ENCODE peak calls at places on chromosomes 2 and 18, in eight cellular contexts. J is sigmoid colon, A is suprapubic skin, E is GM12892, O is stomach, R is SK-N-MC, G is HepG2, M is upper lobe of left lung. W is an unnamed sample.

GRCh38 chr2:112996635-112997034 is 8.6 kb upstream of the IL36A start:
- DNase-seq in E (no peak), G (no peak), A (no peak), R (no peak), O (no peak), J (no peak), M (no peak), W (no peak)

GRCh38 chr2:119442850-119443249 is 11.2 kb downstream of the TMEM37 start:
- DNase-seq in J (no peak), A (no peak), R (no peak), E (no peak), M (no peak), G (no peak), O (no peak), W (no peak)

GRCh38 chr2:65396348-65397026 is 35.9 kb downstream of the SPRED2 start:
- DNase-seq in A (no peak), R (no peak), E (no peak), O (peak), G (peak), M (no peak), J (no peak), W (no peak)

GRCh38 chr18:46676162-46676830 is 19.3 kb upstream of the LOXHD1 start:
- DNase-seq in A (no peak), E (no peak), J (no peak), O (no peak), G (no peak), R (no peak), M (no peak), W (no peak)

GRCh38 chr2:177906041-177906718 is 166.4 kb downstream of the PDE11A start:
- DNase-seq in E (peak), G (peak), A (peak), R (no peak), O (peak), M (peak), J (no peak), W (peak)

GRCh38 chr2:160561551-160562280 is 68.1 kb upstream of the RBMS1 start:
- DNase-seq in R (no peak), E (no peak), A (no peak), J (no peak), O (no peak), M (no peak), G (no peak), W (no peak)

GRCh38 chr2:16553222-16553621 is 112.4 kb downstream of the CYRIA start:
- DNase-seq in A (no peak), O (peak), G (peak), J (no peak), E (no peak), M (no peak), R (no peak), W (no peak)

GRCh38 chr2:29589440-29590103 is 331.8 kb downstream of the ALK start:
- DNase-seq in M (no peak), R (no peak), J (no peak), G (no peak), O (no peak), E (no peak), A (no peak), W (no peak)

GRCh38 chr18:36757081-36757480 is 71.7 kb downstream of the TPGS2 start:
- DNase-seq in G (peak), J (no peak), A (no peak), O (no peak), E (no peak), M (no peak), R (peak), W (no peak)
- TF ChIP-seq POLR2AphosphoS5 in G (no peak), J (no peak), A (no peak), O (no peak), E (no peak), M (no peak), R (no peak), W (no peak)

GRCh38 chr18:3456686-3457069 is 6.7 kb downstream of the TGIF1 start:
- DNase-seq in E (no peak), O (no peak), A (no peak), R (no peak), M (no peak), G (peak), J (no peak), W (no peak)

GRCh38 chr18:3458378-3458777 is 8.4 kb downstream of the TGIF1 start:
- DNase-seq in R (no peak), G (no peak), J (no peak), O (no peak), A (no peak), M (no peak), E (no peak), W (no peak)

GRCh38 chr18:3458952-3459853 is 9.2 kb downstream of the TGIF1 start:
- DNase-seq in G (no peak), M (no peak), O (no peak), R (no peak), J (no peak), A (no peak), E (no peak), W (no peak)

GRCh38 chr18:3455938-3456685 is 6.1 kb downstream of the TGIF1 start:
- DNase-seq in E (no peak), J (no peak), O (no peak), A (no peak), G (peak), R (no peak), M (no peak), W (no peak)

DNA sequence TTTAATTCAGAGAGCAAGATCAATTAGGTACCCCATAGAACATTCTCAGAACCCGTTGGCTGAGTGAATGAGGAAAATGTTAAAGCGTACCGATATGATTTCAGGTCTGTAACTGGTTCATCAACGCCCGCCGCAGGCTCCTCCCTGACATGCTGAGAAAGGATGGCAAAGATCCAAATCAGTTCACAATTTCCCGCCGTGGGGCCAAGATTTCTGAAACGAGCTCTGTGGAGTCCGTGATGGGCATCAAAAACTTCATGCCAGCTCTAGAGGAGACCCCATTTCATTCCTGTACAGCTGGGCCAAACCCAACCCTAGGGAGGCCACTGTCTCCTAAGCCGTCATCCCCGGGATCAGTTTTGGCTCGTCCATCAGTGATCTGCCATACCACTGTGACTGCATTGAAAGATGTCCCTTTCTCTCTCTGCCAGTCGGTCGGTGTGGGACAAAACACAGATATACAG is 7.3 kb downstream of the TGIF1 start:
- DNase-seq in O (peak), R (no peak), G (no peak), A (no peak), M (no peak), E (no peak), J (no peak), W (no peak)
- TF ChIP-seq POLR2AphosphoS5 in O (no peak), R (no peak), G (no peak), A (no peak), M (no peak), E (no peak), J (no peak), W (no peak)

GRCh38 chr2:196204991-196205766 is 33.8 kb upstream of the STK17B start:
- DNase-seq in R (no peak), J (no peak), G (no peak), M (no peak), A (no peak), O (no peak), E (no peak), W (no peak)

GRCh38 chr2:196201229-196201998 is 30.0 kb upstream of the STK17B start:
- DNase-seq in O (no peak), G (no peak), J (no peak), M (no peak), E (no peak), A (no peak), R (no peak), W (no peak)

GRCh38 chr2:196205891-196206408 is 34.6 kb upstream of the STK17B start:
- DNase-seq in O (no peak), M (no peak), J (no peak), R (no peak), G (no peak), E (no peak), A (no peak), W (no peak)

GRCh38 chr2:196208915-196209314 is 37.5 kb upstream of the STK17B start:
- DNase-seq in R (no peak), G (no peak), O (no peak), M (no peak), A (no peak), J (no peak), E (no peak), W (no peak)

GRCh38 chr2:196206804-196207203 is 35.4 kb upstream of the STK17B start:
- DNase-seq in A (no peak), R (no peak), G (no peak), M (no peak), E (no peak), J (no peak), O (no peak), W (no peak)
- TF ChIP-seq POLR2AphosphoS5 in A (no peak), R (no peak), G (no peak), M (no peak), E (no peak), J (no peak), O (no peak), W (no peak)

DNA sequence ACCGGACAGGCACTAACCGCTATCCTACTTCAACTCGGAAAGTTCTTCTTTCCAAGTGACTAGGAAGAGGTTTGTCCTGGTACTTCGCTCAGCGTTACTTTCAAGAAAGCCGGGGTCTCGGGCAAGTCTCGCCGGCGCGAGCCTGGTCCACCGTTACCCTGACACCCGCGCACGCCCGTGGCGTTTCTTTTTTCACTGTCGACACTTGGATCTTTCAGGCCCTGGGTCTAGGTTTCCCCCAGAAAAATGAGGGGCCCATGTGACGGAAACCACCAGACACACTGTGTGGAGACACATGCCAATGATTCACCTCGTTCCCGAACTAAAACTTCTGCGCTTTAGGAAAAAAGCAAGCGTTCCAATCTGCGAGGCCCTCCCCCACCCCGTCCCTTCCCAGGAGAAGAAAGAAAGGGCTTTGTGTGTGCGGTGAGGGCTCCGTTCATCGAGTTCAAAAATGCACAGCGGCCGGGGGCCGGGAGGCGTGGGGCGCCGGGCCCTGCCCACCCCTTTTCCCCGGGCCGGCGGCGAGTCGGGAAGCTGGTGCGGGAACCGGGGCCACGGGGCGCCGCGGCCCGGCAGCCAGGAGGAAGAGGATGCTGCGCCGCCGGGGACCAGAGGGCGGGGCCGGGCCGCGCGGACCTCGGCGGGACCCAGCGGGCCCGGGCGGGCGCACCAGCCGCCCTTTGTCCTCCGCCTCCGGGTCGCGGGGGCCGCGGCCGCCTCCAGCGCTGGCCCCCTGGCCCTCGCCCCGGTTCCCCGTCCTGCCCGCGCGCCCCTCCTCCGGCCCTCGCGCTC is 2.6 kb downstream of the ZNF521 start:
- DNase-seq in O (no peak), G (no peak), R (no peak), E (peak), M (peak), A (peak), J (peak), W (peak)
- TF ChIP-seq POLR2AphosphoS5 in O (no peak), G (no peak), R (no peak), E (no peak), M (no peak), A (no peak), J (no peak), W (no peak)

GRCh38 chr2:240319855-240320560 is 115.5 kb upstream of the GPC1 start:
- DNase-seq in A (no peak), R (no peak), M (peak), J (no peak), G (no peak), O (no peak), E (no peak), W (no peak)
- TF ChIP-seq POLR2AphosphoS5 in A (no peak), R (no peak), M (no peak), J (no peak), G (no peak), O (no peak), E (no peak), W (no peak)

GRCh38 chr2:74527741-74528140 is 1.7 kb upstream of the DQX1 start:
- DNase-seq in E (no peak), G (no peak), R (no peak), J (no peak), M (no peak), A (no peak), O (no peak), W (no peak)
- TF ChIP-seq POLR2AphosphoS5 in E (peak), G (no peak), R (no peak), J (no peak), M (no peak), A (no peak), O (no peak), W (no peak)

GRCh38 chr18:58309099-58309498 is 265.1 kb downstream of the NEDD4L start:
- DNase-seq in A (no peak), O (no peak), G (no peak), E (no peak), J (no peak), R (no peak), M (peak), W (no peak)

GRCh38 chr18:58311390-58311789 is 267.4 kb downstream of the NEDD4L start:
- DNase-seq in R (no peak), M (no peak), E (no peak), J (no peak), O (no peak), A (no peak), G (no peak), W (no peak)

GRCh38 chr18:58309610-58310239 is 265.7 kb downstream of the NEDD4L start:
- DNase-seq in R (no peak), G (no peak), A (no peak), O (no peak), M (no peak), E (no peak), J (no peak), W (no peak)

GRCh38 chr18:58308463-58308862 is 264.4 kb downstream of the NEDD4L start:
- DNase-seq in J (no peak), G (no peak), M (no peak), O (no peak), R (no peak), A (no peak), E (no peak), W (no peak)

DNA sequence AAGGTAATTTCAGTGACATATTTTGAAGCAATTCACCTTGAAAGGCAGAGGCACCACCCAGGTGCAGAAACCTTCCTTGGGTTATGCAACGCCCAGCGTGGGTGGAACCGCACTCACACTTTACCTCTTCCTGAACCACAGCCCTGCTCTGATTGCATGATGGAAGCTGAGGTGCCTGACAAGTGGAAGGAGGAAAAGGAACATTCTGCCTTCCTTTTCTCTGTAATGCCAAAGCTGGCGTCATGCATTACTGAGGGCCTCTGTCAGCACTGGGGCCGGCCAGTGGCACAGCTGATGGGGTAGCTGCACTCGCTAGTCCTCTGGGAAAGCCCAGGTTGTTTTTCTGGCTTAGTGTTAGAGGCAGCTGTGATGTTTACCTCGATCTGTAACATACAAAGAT is 266.5 kb downstream of the NEDD4L start:
- DNase-seq in M (peak), A (no peak), R (no peak), E (no peak), J (peak), G (no peak), O (peak), W (no peak)
- TF ChIP-seq POLR2AphosphoS5 in M (peak), A (no peak), R (no peak), E (no peak), J (peak), G (no peak), O (peak), W (no peak)

GRCh38 chr2:20501974-20502373 is 55.1 kb downstream of the RHOB start:
- DNase-seq in J (peak), E (no peak), M (no peak), G (no peak), O (no peak), A (peak), R (no peak), W (no peak)
- TF ChIP-seq POLR2AphosphoS5 in J (no peak), E (no peak), M (no peak), G (no peak), O (peak), A (peak), R (no peak), W (no peak)

GRCh38 chr2:138564586-138565250 is 63.1 kb downstream of the SPOPL start:
- DNase-seq in G (no peak), A (no peak), J (no peak), E (no peak), M (no peak), R (no peak), O (no peak), W (no peak)
- TF ChIP-seq POLR2AphosphoS5 in G (no peak), A (no peak), J (no peak), E (no peak), M (no peak), R (no peak), O (no peak), W (no peak)

W was measured in GM12891.